ENCODE peak calls at places on chromosomes 11 and 22, in six cellular contexts. X, D, O, F, R and I are unnamed samples.

GRCh38 chr11:10984250-10984649 is 126.4 kb upstream of the ZBED5 start:
- DNase-seq in X (no peak), D (peak), O (no peak), F (no peak), R (no peak), I (no peak)

GRCh38 chr22:39488563-39489083 is 13.5 kb upstream of the MIEF1 start:
- DNase-seq in X (no peak), D (no peak), O (no peak), F (no peak), R (no peak), I (no peak)

GRCh38 chr11:94800394-94800793 is 32.2 kb downstream of the AMOTL1 start:
- DNase-seq in X (no peak), D (no peak), O (no peak), F (no peak), R (no peak), I (no peak)

GRCh38 chr11:28107331-28107725 is 628 bp downstream of the KIF18A start:
- DNase-seq in X (no peak), D (peak), O (no peak), F (no peak), R (no peak), I (no peak)

GRCh38 chr11:64608636-64609035 is 17.6 kb downstream of the SLC22A12 start:
- DNase-seq in X (no peak), D (no peak), O (no peak), F (no peak), R (no peak), I (no peak)

GRCh38 chr11:22785251-22785650 is 44.4 kb downstream of the SVIP start:
- DNase-seq in X (no peak), D (peak), O (no peak), F (no peak), R (no peak), I (no peak)

GRCh38 chr11:61429346-61429690 is 457 bp downstream of the CPSF7 start:
- DNase-seq in X (peak), D (peak), O (peak), F (peak), R (peak), I (no peak)

GRCh38 chr22:40487663-40488249 is 117.4 kb downstream of the SGSM3 start:
- DNase-seq in X (no peak), D (peak), O (no peak), F (no peak), R (no peak), I (no peak)

GRCh38 chr11:8886332-8886731 is 24.7 kb upstream of the AKIP1 start:
- DNase-seq in X (no peak), D (no peak), O (no peak), F (no peak), R (no peak), I (no peak)

GRCh38 chr22:21000987-21001600 is 824 bp downstream of the THAP7 start:
- DNase-seq in X (peak), D (peak), O (no peak), F (no peak), R (no peak), I (no peak)

GRCh38 chr11:128463386-128463829 is 124.0 kb downstream of the ETS1 start:
- DNase-seq in X (no peak), D (no peak), O (no peak), F (no peak), R (no peak), I (no peak)

GRCh38 chr22:47291565-47292495 is 529.4 kb downstream of the TBC1D22A start:
- DNase-seq in X (no peak), D (no peak), O (peak), F (no peak), R (no peak), I (no peak)

GRCh38 chr11:73271936-73272679 is at the start of gene P2RY6:
- DNase-seq in X (peak), D (peak), O (peak), F (no peak), R (no peak), I (no peak)

GRCh38 chr11:4065601-4066377 is 28.8 kb upstream of the RRM1 start:
- DNase-seq in X (no peak), D (no peak), O (no peak), F (no peak), R (no peak), I (no peak)

GRCh38 chr11:125175166-125175565 is 10.6 kb downstream of the PKNOX2 start:
- DNase-seq in X (no peak), D (no peak), O (no peak), F (no peak), R (no peak), I (no peak)

GRCh38 chr11:45145421-45146071 is 893 bp upstream of the PRDM11 start:
- DNase-seq in X (no peak), D (peak), O (no peak), F (no peak), R (no peak), I (peak)

GRCh38 chr11:113984781-113985180 is 9.9 kb downstream of the HTR3A start:
- DNase-seq in X (no peak), D (no peak), O (no peak), F (no peak), R (no peak), I (no peak)

GRCh38 chr11:92552942-92553341 is 328.3 kb downstream of the FAT3 start:
- DNase-seq in X (no peak), D (no peak), O (no peak), F (no peak), R (no peak), I (no peak)

GRCh38 chr11:115170133-115170815 is 333.9 kb downstream of the CADM1 start:
- DNase-seq in X (peak), D (peak), O (no peak), F (no peak), R (no peak), I (no peak)

GRCh38 chr22:30270841-30271240 is 4.2 kb upstream of the OSM start:
- DNase-seq in X (peak), D (peak), O (peak), F (no peak), R (no peak), I (no peak)

GRCh38 chr11:70324354-70325115 is 54.0 kb downstream of the PPFIA1 start:
- DNase-seq in X (no peak), D (no peak), O (no peak), F (no peak), R (no peak), I (no peak)

GRCh38 chr11:88704505-88704904 is 361.3 kb downstream of the GRM5 start:
- DNase-seq in X (no peak), D (no peak), O (no peak), F (no peak), R (no peak), I (no peak)

GRCh38 chr11:130801287-130802146 is 114.8 kb downstream of the SNX19 start:
- DNase-seq in X (no peak), D (peak), O (no peak), F (no peak), R (no peak), I (no peak)

GRCh38 chr11:10607462-10607861 is 39.0 kb upstream of the LYVE1 start:
- DNase-seq in X (no peak), D (no peak), O (no peak), F (no peak), R (no peak), I (no peak)

GRCh38 chr11:29129850-29130249 is 887.0 kb downstream of the KCNA4 start:
- DNase-seq in X (no peak), D (peak), O (no peak), F (no peak), R (no peak), I (no peak)

GRCh38 chr22:29224121-29224858 is 18.6 kb downstream of the EMID1 start:
- DNase-seq in X (no peak), D (no peak), O (no peak), F (no peak), R (no peak), I (no peak)

GRCh38 chr22:43734370-43735005 is 77.6 kb downstream of the EFCAB6 start:
- DNase-seq in X (no peak), D (no peak), O (no peak), F (no peak), R (no peak), I (no peak)

GRCh38 chr22:50507421-50507990 is at the start of gene LMF2:
- DNase-seq in X (peak), D (peak), O (peak), F (peak), R (peak), I (peak)

GRCh38 chr22:18091916-18092526 is 14.2 kb downstream of the PEX26 start:
- DNase-seq in X (peak), D (no peak), O (peak), F (no peak), R (peak), I (no peak)

GRCh38 chr11:56845121-56845732 is 96.7 kb upstream of the OR9G4 start:
- DNase-seq in X (no peak), D (no peak), O (no peak), F (no peak), R (no peak), I (no peak)

GRCh38 chr11:75718406-75719088 is 909 bp downstream of the MOGAT2 start:
- DNase-seq in X (no peak), D (no peak), O (no peak), F (no peak), R (no peak), I (no peak)

GRCh38 chr22:43269325-43270040 is 73.7 kb downstream of the SCUBE1 start:
- DNase-seq in X (no peak), D (no peak), O (no peak), F (no peak), R (no peak), I (no peak)

GRCh38 chr11:106400949-106401545 is 323.6 kb downstream of the AASDHPPT start:
- DNase-seq in X (no peak), D (peak), O (no peak), F (no peak), R (no peak), I (no peak)